ENCODE peak calls at places on chromosomes 13 and 19, in six cellular contexts. A is tibial nerve, W is testis, D is body of pancreas, V is adrenal gland, G is right lobe of liver. M is an unnamed sample. For H3K4me1, the result is how much of the 10 kb centered on the place peaks cover.

GRCh38 chr13:100728201-100728600 is 53.6 kb upstream of the TMTC4 start:
- DNase-seq in G (no peak), D (no peak), W (no peak), V (no peak), A (no peak), M (no peak)

GRCh38 chr13:40190656-40191100 is 475.8 kb downstream of the FOXO1 start:
- DNase-seq in V (no peak), A (no peak), W (peak), G (no peak), D (peak), M (peak)

GRCh38 chr19:15672580-15673175 is at the start of gene CYP4F12:
- DNase-seq in D (peak), W (peak), V (peak), A (peak), G (peak), M (peak)

GRCh38 chr19:3403489-3404323 is 37.3 kb downstream of the NFIC start:
- DNase-seq in G (peak), V (peak), W (peak), A (peak), D (peak), M (peak)

GRCh38 chr13:34349091-34349722 is 531.3 kb downstream of the RFC3 start:
- DNase-seq in W (peak), V (peak), A (peak), G (no peak), D (peak), M (no peak)

GRCh38 chr19:2047449-2048103 is 3.5 kb downstream of the MKNK2 start:
- DNase-seq in V (peak), W (no peak), G (peak), D (peak), A (no peak), M (peak)

GRCh38 chr19:9849786-9850185 is 14.7 kb downstream of the PIN1 start:
- DNase-seq in A (no peak), W (no peak), D (no peak), V (no peak), G (no peak), M (no peak)

GRCh38 chr19:35513975-35514809 is 743 bp upstream of the DMKN start:
- DNase-seq in G (no peak), W (no peak), V (no peak), A (no peak), D (no peak), M (no peak)

GRCh38 chr13:36432106-36432544 is at the start of gene CCNA1:
- DNase-seq in A (no peak), D (peak), W (peak), V (no peak), G (no peak), M (peak)

GRCh38 chr13:48161530-48162179 is 66.8 kb upstream of the MED4 start:
- DNase-seq in W (peak), G (peak), V (peak), A (peak), D (peak), M (no peak)

GRCh38 chr19:12838893-12839656 is 760 bp downstream of the MAST1 start:
- DNase-seq in D (no peak), V (no peak), G (no peak), W (no peak), A (no peak), M (no peak)

GRCh38 chr19:12365094-12365371 is 450 bp downstream of the ZNF442 start:
- DNase-seq in W (peak), G (no peak), D (peak), A (no peak), V (no peak), M (no peak)

GRCh38 chr13:80309926-80310325 is 31.0 kb downstream of the SPRY2 start:
- DNase-seq in A (no peak), G (no peak), V (no peak), W (no peak), D (no peak), M (no peak)

GRCh38 chr13:28658796-28659610 is at the start of gene POMP:
- DNase-seq in G (peak), A (peak), V (peak), D (peak), W (peak), M (peak)

GRCh38 chr13:44921478-44921877 is 67.8 kb downstream of the NUFIP1 start:
- DNase-seq in W (no peak), A (no peak), G (no peak), D (no peak), V (no peak), M (no peak)

GRCh38 chr19:39299832-39300231 is 3.6 kb downstream of the IFNL1 start:
- DNase-seq in V (no peak), A (no peak), W (no peak), G (no peak), D (no peak), M (no peak)

GRCh38 chr19:8530061-8530679 is 16.2 kb upstream of the ZNF414 start:
- DNase-seq in G (no peak), D (no peak), A (no peak), V (no peak), W (no peak), M (no peak)

GRCh38 chr19:40719414-40719894 is 2.5 kb downstream of the ITPKC start:
- DNase-seq in A (no peak), G (no peak), W (no peak), D (no peak), V (no peak), M (no peak)

GRCh38 chr13:94987869-94988268 is 275.5 kb upstream of the SOX21 start:
- DNase-seq in G (no peak), D (no peak), V (no peak), W (no peak), A (no peak), M (no peak)

GRCh38 chr19:39001016-39001415 is 25.5 kb upstream of the FBXO17 start:
- DNase-seq in D (no peak), W (no peak), V (no peak), A (no peak), G (no peak), M (no peak)

GRCh38 chr13:32023698-32024097 is 7.9 kb upstream of the FRY start:
- DNase-seq in G (no peak), D (no peak), A (no peak), W (no peak), V (no peak), M (no peak)

GRCh38 chr13:22243519-22244197 is 572.8 kb downstream of the FGF9 start:
- DNase-seq in A (no peak), W (no peak), G (no peak), D (no peak), V (no peak), M (no peak)

GRCh38 chr13:90787007-90787406 is 560.5 kb upstream of the MIR17HG start:
- DNase-seq in V (peak), D (no peak), W (no peak), A (no peak), G (no peak), M (no peak)

GRCh38 chr19:44848805-44849457 is 2.8 kb downstream of the NECTIN2 start:
- DNase-seq in W (peak), G (peak), D (peak), V (peak), A (no peak), M (peak)

GRCh38 chr19:652467-653389 is 10.3 kb downstream of the RNF126 start:
- DNase-seq in V (no peak), D (no peak), W (no peak), G (no peak), A (no peak), M (no peak)

GRCh38 chr13:24563087-24563486 is 50.5 kb upstream of the PARP4 start:
- DNase-seq in W (no peak), G (no peak), D (no peak), A (no peak), V (no peak), M (no peak)

GRCh38 chr13:102020611-102021216 is 381.1 kb downstream of the FGF14 start:
- DNase-seq in W (no peak), V (no peak), D (no peak), G (no peak), A (no peak), M (no peak)

GRCh38 chr19:2210987-2211740 is 25.0 kb downstream of the PLEKHJ1 start:
- DNase-seq in D (no peak), W (no peak), G (no peak), A (no peak), V (no peak), M (no peak)

GRCh38 chr19:4606921-4607678 is 32.2 kb upstream of the TNFAIP8L1 start:
- DNase-seq in W (peak), V (peak), G (peak), D (peak), A (peak), M (peak)

GRCh38 chr13:111488466-111489132 is 168.2 kb downstream of the TEX29 start:
- DNase-seq in D (no peak), A (no peak), W (peak), V (no peak), G (no peak), M (no peak)

GRCh38 chr19:3366761-3367571 is 583 bp downstream of the NFIC start:
- DNase-seq in V (peak), W (peak), D (peak), G (peak), A (no peak), M (peak)

GRCh38 chr19:16739546-16739945 is 19.9 kb downstream of the NWD1 start:
- DNase-seq in V (no peak), D (no peak), W (no peak), G (no peak), A (no peak), M (no peak)

GRCh38 chr13:50128406-50129048 is 113.3 kb downstream of the KCNRG start:
- DNase-seq in W (no peak), G (no peak), A (no peak), D (no peak), V (no peak), M (no peak)
- TF ChIP-seq POLR2A in W (no peak), G (no peak), A (no peak), D (no peak), V (no peak), M (no peak)

GRCh38 chr13:46373623-46374022 is 13.4 kb downstream of the RUBCNL start:
- DNase-seq in D (no peak), A (no peak), G (no peak), V (no peak), W (no peak), M (no peak)
- H3K27ac ChIP-seq in D (no peak), A (no peak), G (no peak), V (no peak), W (no peak), M (no peak)

DNA sequence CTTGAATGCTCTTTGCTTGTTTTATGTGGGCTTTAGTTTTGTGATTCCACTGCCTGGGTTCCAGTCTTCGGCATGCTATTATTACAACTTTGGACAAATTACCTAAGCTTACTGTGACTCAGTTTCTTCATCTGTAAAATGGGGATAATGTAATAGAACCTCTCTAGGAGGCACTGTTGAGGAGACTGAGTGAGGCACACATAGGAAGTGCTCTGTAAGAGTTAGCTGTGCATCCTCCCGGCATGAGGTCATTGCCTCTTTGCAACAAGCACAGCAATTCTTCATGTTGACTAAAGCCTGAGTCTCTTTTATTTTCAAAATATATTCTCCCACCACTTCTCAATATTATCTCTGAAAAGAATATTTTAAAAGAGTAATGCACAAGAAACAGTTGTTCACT is 227.4 kb downstream of the DLEU7 start:
- DNase-seq in G (no peak), W (no peak), A (no peak), V (no peak), D (no peak), M (no peak)
- H3K4me1 ChIP-seq in G (under half), W (under half), A (under half), V (under half), D (under half), M (under half)

GRCh38 chr19:33008738-33009137 is 36.7 kb downstream of the FAAP24 start:
- DNase-seq in G (no peak), V (no peak), D (no peak), A (no peak), W (no peak), M (no peak)
- TF ChIP-seq POLR2A in G (no peak), V (no peak), D (no peak), A (no peak), W (no peak), M (no peak)

GRCh38 chr19:46311444-46311843 is 14.6 kb downstream of the HIF3A start:
- DNase-seq in V (no peak), A (no peak), G (no peak), D (no peak), W (no peak), M (no peak)
- H3K27ac ChIP-seq in V (no peak), A (no peak), G (no peak), D (no peak), W (no peak), M (no peak)

GRCh38 chr13:99725644-99726043 is 224.4 kb downstream of the TM9SF2 start:
- DNase-seq in V (no peak), A (no peak), W (no peak), G (no peak), D (no peak), M (no peak)
- H3K4me1 ChIP-seq in V (under half), A (under half), W (under half), G (under half), D (under half), M (under half)

GRCh38 chr19:5719961-5720790 is at the start of the genes CATSPERD and LONP1:
- DNase-seq in D (peak), W (peak), A (peak), G (peak), V (peak), M (peak)
- TF ChIP-seq POLR2A in D (peak), W (no peak), A (peak), G (peak), V (peak), M (peak)

GRCh38 chr19:34480491-34480890 is 1.1 kb upstream of the WTIP start:
- DNase-seq in A (no peak), G (no peak), W (no peak), V (no peak), D (no peak), M (no peak)
- H3K27ac ChIP-seq in A (no peak), G (no peak), W (no peak), V (no peak), D (no peak), M (no peak)

GRCh38 chr13:114061047-114061446 is 71.4 kb downstream of the RASA3 start:
- DNase-seq in A (no peak), D (no peak), V (no peak), G (no peak), W (no peak), M (no peak)

GRCh38 chr13:114062341-114062740 is 70.1 kb downstream of the RASA3 start:
- DNase-seq in V (no peak), D (no peak), A (no peak), G (no peak), W (no peak), M (no peak)

GRCh38 chr13:114063545-114064515 is 68.6 kb downstream of the RASA3 start:
- DNase-seq in D (peak), A (peak), G (peak), V (peak), W (no peak), M (peak)

GRCh38 chr13:114061746-114062145 is 70.7 kb downstream of the RASA3 start:
- DNase-seq in V (no peak), G (no peak), A (no peak), D (no peak), W (no peak), M (no peak)

DNA sequence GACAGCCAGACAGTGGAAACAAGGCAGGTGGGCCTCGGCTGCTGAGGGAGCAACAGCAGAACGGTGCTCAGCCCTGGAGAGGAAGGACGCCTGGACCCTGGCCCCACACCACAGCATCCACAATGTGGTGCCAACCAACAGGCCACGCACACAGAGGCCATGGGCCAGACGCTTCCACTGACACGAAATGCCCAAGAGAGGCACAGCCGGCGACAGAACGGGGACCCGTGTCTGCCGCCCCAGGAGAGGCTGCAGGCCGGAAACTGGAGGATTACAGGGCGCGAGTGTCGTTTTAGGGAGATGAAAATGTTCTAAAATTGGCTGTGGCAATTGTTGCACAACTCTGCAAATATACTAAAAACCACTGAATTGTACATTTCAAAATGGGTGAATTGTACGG is 69.7 kb downstream of the RASA3 start:
- DNase-seq in V (no peak), A (no peak), W (no peak), G (no peak), D (no peak), M (no peak)
- H3K4me1 ChIP-seq in V (half or more), A (under half), W (under half), G (under half), D (under half), M (under half)